ENCODE peak calls at places on chromosomes 7 and 10, in four cellular contexts. Y is HepG2, O is SK-N-SH, P is K562. T is an unnamed sample.

GRCh38 chr7:65371468-65371867 is 2.2 kb upstream of the ZNF92 start:
- DNase-seq in Y (peak), P (peak), O (no peak), T (no peak)

GRCh38 chr10:128054163-128054970 is 71.9 kb downstream of the MKI67 start:
- DNase-seq in O (no peak), Y (no peak), P (no peak), T (no peak)

GRCh38 chr7:14924398-14924797 is 21.8 kb upstream of the DGKB start:
- DNase-seq in Y (no peak), O (no peak), P (no peak), T (no peak)

GRCh38 chr10:127978481-127978880 is 71.6 kb downstream of the PTPRE start:
- DNase-seq in O (no peak), P (no peak), Y (no peak), T (no peak)

GRCh38 chr10:71999360-72000072 is 35.3 kb downstream of the CHST3 start:
- DNase-seq in O (peak), P (peak), Y (no peak), T (no peak)

GRCh38 chr10:33252794-33253203 is 81.7 kb downstream of the NRP1 start:
- DNase-seq in Y (peak), O (no peak), P (no peak), T (no peak)

GRCh38 chr7:5597772-5598171 is 174.1 kb upstream of the TNRC18 start:
- DNase-seq in Y (no peak), O (no peak), P (peak), T (no peak)

GRCh38 chr7:9961161-9961922 is 1012.3 kb upstream of the PHF14 start:
- DNase-seq in O (no peak), P (no peak), Y (no peak), T (no peak)

GRCh38 chr10:130986828-130987227 is 324.7 kb downstream of the TCERG1L start:
- DNase-seq in Y (no peak), O (no peak), P (no peak), T (no peak)

GRCh38 chr7:17147409-17147808 is 151.0 kb upstream of the AHR start:
- DNase-seq in P (no peak), Y (no peak), O (no peak), T (no peak)

GRCh38 chr10:112755446-112756117 is 194.5 kb upstream of the TCF7L2 start:
- DNase-seq in O (peak), Y (peak), P (peak), T (peak)

GRCh38 chr7:3260425-3260762 is 40.7 kb upstream of the SDK1 start:
- DNase-seq in Y (no peak), O (no peak), P (no peak), T (no peak)

GRCh38 chr7:47759056-47759706 is 177.3 kb upstream of the TNS3 start:
- DNase-seq in O (no peak), Y (no peak), P (no peak), T (no peak)

GRCh38 chr7:133529861-133530260 is 277.0 kb downstream of the EXOC4 start:
- DNase-seq in Y (no peak), P (no peak), O (no peak), T (no peak)

GRCh38 chr7:78063758-78064157 is 265.2 kb downstream of the PHTF2 start:
- DNase-seq in O (no peak), Y (no peak), P (no peak), T (no peak)

GRCh38 chr10:127612-128432 is 7.4 kb upstream of the ZMYND11 start:
- DNase-seq in P (no peak), O (no peak), Y (no peak), T (no peak)

GRCh38 chr7:102860351-102860811 is 52.4 kb upstream of the LRRC17 start:
- DNase-seq in P (no peak), Y (peak), O (peak), T (no peak)

GRCh38 chr7:111910656-111911055 is 295.5 kb downstream of the DOCK4 start:
- DNase-seq in O (no peak), Y (no peak), P (no peak), T (no peak)

GRCh38 chr10:83991986-83992753 is 147.1 kb upstream of the GHITM start:
- DNase-seq in P (peak), Y (peak), O (peak), T (peak)

GRCh38 chr7:46233585-46234329 is 312.7 kb upstream of the IGFBP3 start:
- DNase-seq in Y (no peak), O (no peak), P (no peak), T (no peak)

GRCh38 chr10:71797533-71798307 is 24.4 kb upstream of the VSIR start:
- DNase-seq in O (no peak), P (peak), Y (no peak), T (no peak)

GRCh38 chr10:100148353-100149211 is 37.2 kb downstream of the ERLIN1 start:
- DNase-seq in Y (peak), P (no peak), O (no peak), T (no peak)

GRCh38 chr7:1811850-1812692 is 142.0 kb downstream of the ELFN1 start:
- DNase-seq in P (no peak), Y (peak), O (peak), T (no peak)

GRCh38 chr7:132418840-132419239 is 157.4 kb downstream of the PLXNA4 start:
- DNase-seq in O (no peak), Y (no peak), P (no peak), T (no peak)

DNA sequence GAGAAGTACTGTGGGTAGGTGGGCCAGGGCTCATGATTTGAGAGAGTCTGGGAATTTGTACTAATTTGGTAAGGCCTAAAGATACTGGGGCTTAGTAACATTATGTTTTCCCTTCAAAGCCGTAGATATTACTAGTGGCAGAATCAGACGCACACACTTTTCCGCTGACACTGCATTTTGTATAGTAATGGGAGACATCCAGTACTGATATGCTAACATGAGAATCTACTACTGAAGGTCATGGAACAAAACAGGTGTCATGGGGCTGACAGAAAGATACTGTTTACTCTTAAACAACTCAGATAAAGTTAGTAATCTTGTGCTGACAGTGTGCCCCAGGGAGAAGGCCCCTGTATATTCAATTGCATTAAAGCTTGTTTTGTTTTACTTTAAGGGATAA is 11.1 kb upstream of the GIMAP7 start:
- DNase-seq in O (no peak), P (no peak), Y (no peak), T (no peak)
- TF ChIP-seq FOXM1 in O (no peak), P (no peak), Y (no peak), T (no peak)

DNA sequence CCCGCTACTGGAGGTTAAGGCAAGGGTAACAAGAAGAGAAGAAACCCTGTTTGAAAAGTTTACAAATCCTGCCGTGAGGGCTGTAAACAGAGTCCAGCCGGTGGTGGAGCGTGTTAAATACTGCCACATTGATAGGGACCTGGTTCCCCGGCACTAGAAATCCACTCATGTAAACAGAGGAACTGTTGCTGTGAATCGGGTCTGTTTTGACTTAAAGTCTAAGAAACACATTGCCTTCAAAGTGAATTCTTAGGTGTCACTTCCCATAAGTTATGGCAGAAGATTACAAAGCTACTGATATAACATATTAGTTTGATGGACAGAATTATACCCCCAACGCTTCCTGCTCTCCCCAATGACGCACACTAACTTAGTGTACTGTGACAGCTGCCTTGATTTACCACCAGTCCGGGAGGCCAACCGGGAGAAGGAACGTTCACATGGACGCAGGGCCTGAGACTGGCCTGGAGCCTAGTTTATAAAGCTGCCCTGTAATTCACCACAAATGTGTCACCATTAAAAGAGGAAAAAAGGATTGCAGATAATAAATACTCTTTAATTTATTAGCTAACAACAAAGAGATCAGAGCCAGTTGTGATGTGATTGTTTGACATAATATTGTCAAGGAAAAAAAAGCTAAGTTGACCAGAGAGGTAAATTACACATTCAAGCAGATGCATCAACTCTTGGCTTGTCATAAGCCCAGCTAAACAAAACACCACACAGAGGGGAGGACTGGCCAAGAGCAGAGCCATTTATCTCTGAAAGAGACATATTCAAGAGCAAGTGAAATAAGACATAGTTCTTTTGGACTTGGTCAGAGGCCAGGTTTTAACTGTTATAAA is 820.6 kb downstream of the LRMDA start:
- DNase-seq in P (no peak), O (no peak), Y (no peak), T (peak)
- TF ChIP-seq FOXM1 in P (no peak), O (no peak), Y (no peak), T (no peak)

GRCh38 chr7:75624134-75624832 is 114.5 kb downstream of the HIP1 start:
- DNase-seq in Y (no peak), O (no peak), P (peak), T (no peak)
- TF ChIP-seq FOXM1 in Y (no peak), O (no peak), P (no peak), T (no peak)

GRCh38 chr7:135685306-135686084 is 23.2 kb downstream of the STMP1 start:
- DNase-seq in P (no peak), Y (no peak), O (no peak), T (no peak)

GRCh38 chr7:135684134-135684533 is 21.8 kb downstream of the STMP1 start:
- DNase-seq in P (no peak), Y (no peak), O (no peak), T (no peak)

GRCh38 chr7:135682191-135682590 is 19.9 kb downstream of the STMP1 start:
- DNase-seq in O (no peak), Y (no peak), P (no peak), T (no peak)

GRCh38 chr7:135683609-135684008 is 21.3 kb downstream of the STMP1 start:
- DNase-seq in P (no peak), Y (no peak), O (no peak), T (no peak)

GRCh38 chr7:135684699-135685098 is 22.4 kb downstream of the STMP1 start:
- DNase-seq in O (no peak), P (no peak), Y (no peak), T (no peak)
- TF ChIP-seq FOXM1 in O (no peak), P (no peak), Y (no peak), T (no peak)

GRCh38 chr10:24871501-24871900 is 80.9 kb downstream of the PRTFDC1 start:
- DNase-seq in O (no peak), P (no peak), Y (no peak), T (no peak)

GRCh38 chr10:24871006-24871405 is 81.4 kb downstream of the PRTFDC1 start:
- DNase-seq in Y (no peak), O (no peak), P (no peak), T (no peak)

GRCh38 chr10:24872049-24872789 is 80.2 kb downstream of the PRTFDC1 start:
- DNase-seq in Y (no peak), P (peak), O (peak), T (no peak)

GRCh38 chr10:24866615-24867583 is 85.5 kb downstream of the PRTFDC1 start:
- DNase-seq in O (no peak), P (peak), Y (peak), T (peak)

GRCh38 chr10:24869354-24870016 is 82.9 kb downstream of the PRTFDC1 start:
- DNase-seq in Y (no peak), O (no peak), P (peak), T (no peak)
- TF ChIP-seq FOXM1 in Y (no peak), O (no peak), P (no peak), T (no peak)

DNA sequence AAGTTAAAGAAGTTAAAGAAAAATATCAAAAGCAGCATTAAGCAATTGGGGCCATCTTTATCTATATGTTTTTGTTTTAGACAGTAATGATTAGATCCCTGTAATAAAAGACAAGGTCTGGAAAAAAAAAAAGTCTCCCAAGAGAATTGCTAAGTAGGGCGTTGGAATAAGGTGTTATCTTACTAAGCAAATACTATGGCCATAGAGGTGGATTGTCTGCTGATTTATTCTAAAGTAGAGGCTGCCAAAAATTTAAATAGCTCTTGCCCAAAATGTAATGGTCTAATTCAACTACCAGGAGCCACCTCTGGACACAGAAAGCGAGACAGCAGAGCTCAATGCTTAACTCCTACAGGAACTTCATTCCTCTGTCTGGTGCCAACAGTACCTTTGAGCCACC is 71.6 kb downstream of the HERPUD2 start:
- DNase-seq in O (no peak), Y (no peak), P (no peak), T (no peak)
- TF ChIP-seq FOXM1 in O (no peak), Y (no peak), P (no peak), T (no peak)

DNA sequence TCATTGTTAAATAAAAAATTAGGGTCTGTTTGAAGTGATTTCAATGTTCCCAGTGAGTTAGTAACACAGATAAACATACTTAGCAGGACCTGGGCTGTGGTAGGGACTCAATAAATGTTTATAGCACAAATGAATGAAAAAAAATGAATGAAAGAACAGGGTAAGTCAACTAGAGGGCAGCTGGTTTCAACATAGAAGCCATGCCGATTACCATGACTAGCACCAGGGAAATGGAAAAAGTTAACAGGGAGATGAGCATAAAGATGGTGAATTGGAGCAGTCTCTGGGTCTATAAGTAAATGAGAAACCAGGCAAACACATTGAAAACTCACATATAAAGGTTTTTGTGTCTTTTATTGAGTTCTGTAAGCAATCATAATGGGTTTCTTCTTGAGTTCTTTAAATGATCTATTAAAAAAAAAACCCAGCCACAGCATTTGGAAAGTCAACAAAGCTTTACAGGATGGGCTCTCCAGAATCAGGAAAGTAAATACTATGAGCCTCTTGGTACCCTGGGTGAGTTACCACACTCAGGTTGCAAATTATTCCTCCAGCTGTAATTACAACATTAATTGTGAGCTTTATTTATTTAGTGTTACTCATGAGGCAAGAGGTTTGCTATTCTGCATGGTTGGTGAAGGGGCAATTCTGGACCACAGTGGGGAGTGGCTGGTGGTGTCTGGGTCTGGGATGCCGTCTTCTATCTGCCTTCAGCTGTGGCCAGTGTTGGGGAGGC is 46.1 kb upstream of the MTPN start:
- DNase-seq in Y (no peak), O (no peak), P (no peak), T (no peak)
- TF ChIP-seq FOXM1 in Y (no peak), O (no peak), P (no peak), T (no peak)

DNA sequence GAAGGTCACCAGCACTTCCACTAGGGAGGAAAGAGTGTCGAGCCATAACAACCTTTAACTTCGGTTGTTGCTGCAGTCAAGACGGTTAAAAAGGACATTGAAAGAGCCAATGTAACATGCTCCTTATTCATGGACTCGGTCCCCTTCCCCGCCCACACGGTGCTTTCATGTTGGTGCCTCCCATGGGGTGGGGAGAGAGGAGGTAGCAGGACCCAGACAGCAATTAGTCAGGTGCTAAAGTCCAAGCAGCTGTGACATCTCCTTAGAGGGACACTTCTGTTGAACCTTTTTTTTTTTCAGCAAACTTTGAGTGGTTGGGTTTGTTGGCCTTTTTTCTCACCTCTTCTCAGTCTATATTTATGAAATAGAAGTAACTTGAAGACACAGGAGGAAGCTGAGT is 136.6 kb upstream of the ADARB2 start:
- DNase-seq in P (no peak), O (no peak), Y (no peak), T (no peak)
- TF ChIP-seq FOXM1 in P (no peak), O (no peak), Y (no peak), T (no peak)

GRCh38 chr7:151813445-151813844 is 63.5 kb downstream of the PRKAG2 start:
- DNase-seq in O (no peak), P (no peak), Y (no peak), T (no peak)
- TF ChIP-seq FOXM1 in O (no peak), P (no peak), Y (no peak), T (no peak)

T was measured in HEK293T.